ENCODE peak calls at places on chromosomes 1 and 21, in four cellular contexts. C is HepG2, K is GM12878, V is SK-N-SH. P is an unnamed sample.

GRCh38 chr1:87806377-87807094 is 477.9 kb downstream of the LMO4 start:
- DNase-seq in C (no peak), K (no peak), V (no peak), P (no peak)

GRCh38 chr21:39099859-39100258 is 83.4 kb downstream of the PSMG1 start:
- DNase-seq in C (no peak), K (no peak), V (no peak), P (no peak)

GRCh38 chr1:156249593-156249992 is 1.7 kb upstream of the PAQR6 start:
- DNase-seq in C (no peak), K (no peak), V (no peak), P (no peak)

GRCh38 chr1:156153362-156153761 is at the start of gene SEMA4A:
- DNase-seq in C (no peak), K (no peak), V (no peak), P (no peak)

GRCh38 chr1:21294266-21295058 is 4.2 kb upstream of the ECE1 start:
- DNase-seq in C (no peak), K (peak), V (no peak), P (no peak)

GRCh38 chr1:244834596-244835275 is 722 bp upstream of the COX20 start:
- DNase-seq in C (peak), K (peak), V (peak), P (no peak)

GRCh38 chr1:12595839-12596821 is 21.9 kb downstream of the DHRS3 start:
- DNase-seq in C (no peak), K (no peak), V (peak), P (no peak)

GRCh38 chr1:20366076-20366765 is 75.5 kb downstream of the VWA5B1 start:
- DNase-seq in C (no peak), K (no peak), V (peak), P (no peak)

GRCh38 chr1:83694449-83694848 is 304.5 kb downstream of the TTLL7 start:
- DNase-seq in C (no peak), K (no peak), V (no peak), P (no peak)

GRCh38 chr1:27122652-27123051 is 32.3 kb downstream of the SLC9A1 start:
- DNase-seq in C (peak), K (no peak), V (no peak), P (peak)

GRCh38 chr1:189563784-189564183 is 913.9 kb downstream of the BRINP3 start:
- DNase-seq in C (no peak), K (no peak), V (no peak), P (no peak)

GRCh38 chr1:168763031-168763430 is 34.0 kb upstream of the DPT start:
- DNase-seq in C (no peak), K (no peak), V (no peak), P (no peak)

GRCh38 chr1:32099426-32099825 is 8.4 kb upstream of the KPNA6 start:
- DNase-seq in C (no peak), K (no peak), V (no peak), P (no peak)

GRCh38 chr1:206713070-206713469 is 28.4 kb downstream of the MAPKAPK2 start:
- DNase-seq in C (no peak), K (no peak), V (no peak), P (no peak)

GRCh38 chr1:85816606-85817005 is 108.4 kb upstream of the ZNHIT6 start:
- DNase-seq in C (no peak), K (no peak), V (no peak), P (no peak)

GRCh38 chr1:184504695-184505338 is 118.0 kb downstream of the C1orf21 start:
- DNase-seq in C (no peak), K (no peak), V (no peak), P (no peak)

GRCh38 chr1:247535402-247535801 is 838 bp downstream of the OR2C3 start:
- DNase-seq in C (no peak), K (no peak), V (no peak), P (no peak)

GRCh38 chr1:67997746-67998145 is 52.7 kb downstream of the DIRAS3 start:
- DNase-seq in C (no peak), K (no peak), V (no peak), P (no peak)

GRCh38 chr1:117051224-117052064 is 8.7 kb upstream of the TTF2 start:
- DNase-seq in C (no peak), K (peak), V (no peak), P (no peak)

GRCh38 chr21:45138199-45139002 is 64.0 kb downstream of the ADARB1 start:
- DNase-seq in C (peak), K (no peak), V (peak), P (peak)
- TF ChIP-seq NFIC in C (no peak), K (no peak), V (no peak), P (no peak)

GRCh38 chr1:46719689-46720088 is 775 bp upstream of the EFCAB14 start:
- DNase-seq in C (no peak), K (no peak), V (no peak), P (peak)

GRCh38 chr1:46717654-46718053 is 1.3 kb downstream of the EFCAB14 start:
- DNase-seq in C (no peak), K (no peak), V (no peak), P (no peak)

GRCh38 chr1:46718727-46719622 is at the start of gene EFCAB14:
- DNase-seq in C (peak), K (peak), V (peak), P (peak)

GRCh38 chr1:46721204-46721603 is 2.3 kb upstream of the EFCAB14 start:
- DNase-seq in C (no peak), K (no peak), V (no peak), P (no peak)

DNA sequence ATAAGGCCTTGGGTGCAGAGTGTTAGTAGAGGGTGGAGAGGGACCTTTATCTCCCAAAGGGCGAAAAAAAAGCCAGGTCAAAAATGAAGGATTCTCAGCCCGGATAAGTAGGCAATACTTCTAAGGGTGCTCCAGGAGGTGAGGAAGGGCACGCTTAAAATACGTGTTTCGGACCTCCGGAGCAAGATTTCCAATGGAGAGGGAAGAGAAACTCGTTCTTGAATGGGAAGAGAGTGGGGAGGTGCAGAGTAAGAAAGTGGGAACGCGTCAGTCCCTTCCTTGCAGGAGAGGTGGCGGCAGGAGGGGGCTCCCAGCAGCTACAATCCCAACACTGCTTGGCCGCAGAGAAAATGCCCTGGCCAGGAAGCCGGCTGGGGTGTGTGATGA is 581 bp downstream of the EFCAB14 start:
- DNase-seq in C (no peak), K (no peak), V (no peak), P (peak)
- TF ChIP-seq NFIC in C (no peak), K (no peak), V (no peak), P (no peak)

GRCh38 chr1:118266436-118266835 is 81.4 kb upstream of the SPAG17 start:
- DNase-seq in C (no peak), K (no peak), V (no peak), P (no peak)

GRCh38 chr1:118275716-118276115 is 90.7 kb upstream of the SPAG17 start:
- DNase-seq in C (no peak), K (no peak), V (no peak), P (no peak)

GRCh38 chr1:118272884-118273283 is 87.9 kb upstream of the SPAG17 start:
- DNase-seq in C (no peak), K (no peak), V (no peak), P (no peak)

DNA sequence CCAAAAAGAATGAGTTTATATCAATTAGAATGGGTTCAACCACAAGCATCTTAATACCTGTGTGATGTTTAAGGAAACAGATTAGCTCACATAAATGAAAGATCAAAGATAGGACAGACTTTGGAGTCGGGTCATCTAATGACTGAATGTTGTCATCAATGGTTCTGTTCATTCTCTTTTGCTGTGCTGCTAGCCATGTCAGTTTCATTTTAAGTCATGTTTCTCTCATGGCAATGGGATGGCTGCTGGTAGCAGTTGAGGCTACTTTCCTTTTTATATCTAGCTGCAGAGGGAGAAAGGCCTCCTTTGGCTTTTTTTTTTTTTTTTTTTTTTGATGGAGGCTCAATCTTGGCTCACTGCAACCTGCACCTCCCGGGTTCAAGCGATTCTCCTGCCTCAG is 86.9 kb upstream of the SPAG17 start:
- DNase-seq in C (no peak), K (peak), V (no peak), P (no peak)
- TF ChIP-seq NFIC in C (no peak), K (no peak), V (no peak), P (no peak)

GRCh38 chr1:111419037-111419436 is 8.5 kb downstream of the OVGP1 start:
- DNase-seq in C (no peak), K (no peak), V (no peak), P (no peak)

GRCh38 chr1:111424281-111424680 is 3.3 kb downstream of the OVGP1 start:
- DNase-seq in C (no peak), K (no peak), V (no peak), P (no peak)

GRCh38 chr1:111417755-111418154 is 9.8 kb downstream of the OVGP1 start:
- DNase-seq in C (peak), K (no peak), V (no peak), P (no peak)

GRCh38 chr1:111420377-111420776 is 7.2 kb downstream of the OVGP1 start:
- DNase-seq in C (no peak), K (no peak), V (no peak), P (no peak)

GRCh38 chr1:111422546-111423391 is 4.8 kb downstream of the OVGP1 start:
- DNase-seq in C (peak), K (no peak), V (no peak), P (no peak)
- TF ChIP-seq NFIC in C (no peak), K (no peak), V (no peak), P (no peak)

DNA sequence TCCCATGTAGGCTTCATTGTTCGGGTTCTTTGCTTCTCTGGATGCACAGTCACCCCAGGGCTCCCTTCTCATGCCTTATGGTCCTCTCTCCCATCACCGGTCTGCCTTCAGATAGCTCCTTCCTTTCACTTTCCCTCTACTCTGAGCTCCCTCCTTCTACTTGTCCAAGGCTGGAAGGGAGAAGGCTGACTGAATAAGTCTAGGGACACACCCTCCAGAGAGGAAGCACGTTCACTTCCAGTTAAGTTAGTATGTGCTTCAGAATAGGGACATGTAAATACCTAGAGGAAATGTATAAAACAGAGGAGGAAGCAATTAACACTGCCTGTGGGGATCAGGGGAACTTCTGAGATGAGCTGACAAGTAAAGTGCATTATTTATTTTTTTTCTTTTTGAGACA is 23.5 kb downstream of the CXADR start:
- DNase-seq in C (no peak), K (no peak), V (no peak), P (no peak)
- TF ChIP-seq NFIC in C (no peak), K (no peak), V (no peak), P (no peak)

DNA sequence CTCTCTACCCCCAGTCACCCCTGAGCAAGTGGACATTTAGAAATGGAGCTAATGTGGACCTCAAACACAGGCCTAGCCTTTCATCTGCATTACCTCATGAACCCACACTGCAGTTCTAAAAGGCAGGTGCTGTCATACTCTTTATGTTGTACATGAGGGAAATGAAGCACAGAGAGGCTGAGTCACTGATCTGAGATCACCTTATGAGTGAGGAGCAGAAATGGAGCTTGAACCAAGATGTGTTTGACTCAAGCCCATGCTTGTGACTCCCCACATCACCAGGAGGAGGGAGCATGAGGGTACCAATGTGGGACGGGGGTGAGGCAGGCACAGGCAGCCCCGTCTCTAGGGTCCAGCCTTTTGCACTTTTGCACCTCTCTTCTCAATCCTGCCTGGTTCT is 702.8 kb downstream of the PTPRU start:
- DNase-seq in C (no peak), K (no peak), V (no peak), P (no peak)
- TF ChIP-seq NFIC in C (no peak), K (no peak), V (no peak), P (no peak)

DNA sequence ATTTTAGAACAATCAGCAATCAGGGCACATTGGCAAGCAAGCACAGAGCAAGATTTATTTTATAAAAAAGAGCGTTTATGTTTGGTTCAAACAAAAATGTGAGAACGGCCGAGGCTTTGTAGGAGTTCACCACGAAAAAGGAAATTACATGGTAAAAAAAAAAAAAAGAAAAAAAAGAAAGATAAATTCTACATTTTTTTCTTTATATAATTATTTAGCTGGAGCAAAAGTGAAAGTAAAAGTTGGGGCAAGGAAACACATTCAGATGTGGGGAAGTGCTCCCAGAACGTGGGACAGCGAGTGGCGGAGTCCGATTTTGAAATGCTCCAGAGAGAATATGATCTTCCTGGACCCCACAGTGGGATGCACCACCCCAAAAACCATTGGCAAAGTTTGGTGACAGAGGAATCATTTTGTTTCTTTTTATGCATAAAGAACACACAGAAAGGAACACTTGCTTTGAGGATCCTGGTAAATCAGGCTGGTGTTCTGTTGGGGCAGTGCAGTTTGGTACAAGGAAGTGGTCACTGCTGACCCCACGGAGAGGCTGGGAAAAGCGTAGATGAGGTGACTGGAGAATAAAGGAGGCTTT is 16.3 kb upstream of the ATP5PO start:
- DNase-seq in C (no peak), K (no peak), V (no peak), P (no peak)
- TF ChIP-seq NFIC in C (no peak), K (no peak), V (no peak), P (no peak)

GRCh38 chr1:51283977-51284376 is 46.4 kb downstream of the TTC39A start:
- DNase-seq in C (peak), K (no peak), V (no peak), P (no peak)
- TF ChIP-seq NFIC in C (no peak), K (no peak), V (no peak), P (no peak)

GRCh38 chr1:151518936-151519335 is 7.7 kb downstream of the CGN start:
- DNase-seq in C (no peak), K (no peak), V (no peak), P (no peak)
- TF ChIP-seq NFIC in C (no peak), K (no peak), V (no peak), P (no peak)

DNA sequence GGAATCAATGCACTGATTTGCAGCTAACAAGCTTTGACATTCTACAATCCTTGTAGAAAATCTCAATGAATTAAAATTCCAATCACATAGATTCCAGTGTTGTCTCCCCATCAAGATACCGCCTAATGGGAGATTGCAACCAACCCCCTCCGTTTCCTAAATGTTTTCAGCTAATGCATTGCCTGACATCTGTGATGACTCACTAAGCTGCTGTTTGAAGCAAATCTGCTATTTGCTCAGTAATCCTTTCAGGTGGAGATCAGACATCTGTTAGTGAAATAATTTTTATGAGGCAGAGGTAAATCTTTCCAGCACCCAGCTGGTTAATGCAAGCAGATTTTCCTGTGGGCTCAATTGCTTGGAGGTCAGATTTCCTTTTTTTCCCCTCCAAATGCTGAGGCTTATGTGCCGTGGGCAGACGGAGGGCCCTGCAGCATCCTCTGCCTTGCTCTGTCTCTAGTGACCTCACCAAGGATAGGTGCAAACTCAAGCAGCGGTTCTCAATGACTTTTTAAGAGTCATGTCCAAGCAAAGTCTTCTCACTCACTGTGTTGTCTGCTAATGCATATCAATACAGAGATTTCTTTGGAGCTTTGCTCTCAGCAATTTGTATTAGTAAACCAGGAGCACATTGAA is 91.1 kb upstream of the RAB3GAP2 start:
- DNase-seq in C (no peak), K (no peak), V (peak), P (no peak)
- TF ChIP-seq NFIC in C (no peak), K (no peak), V (peak), P (no peak)

P was measured in K562.